ENCODE peak calls at places on chromosomes 5 and 9, in ten cellular contexts. One of them, this sample, is unnamed.

GRCh38 chr5:143664623-143665022 is 147.3 kb upstream of the HMHB1 start:
- DNase-seq in HS-5: no peak
- DNase-seq in HepG2: no peak
- DNase-seq in activated T-cell treated with anti-CD3 and anti-CD28 coated beads, Interleukin-2, amount 50 U/mL, for 24 hours: no peak
- DNase-seq in HT1080: no peak
- DNase-seq in SW480: no peak
- DNase-seq in NCI-H446: no peak
- DNase-seq in Calu3: no peak
- DNase-seq in germinal center: no peak
- DNase-seq in T-cell: no peak
- DNase-seq in this sample: no peak

GRCh38 chr9:16121593-16121992 is 568.8 kb downstream of the CCDC171 start:
- DNase-seq in activated T-cell treated with anti-CD3 and anti-CD28 coated beads, Interleukin-2, amount 50 U/mL, for 24 hours: no peak
- DNase-seq in NCI-H446: no peak
- DNase-seq in germinal center: no peak
- DNase-seq in HepG2: no peak
- DNase-seq in HS-5: no peak
- DNase-seq in Calu3: no peak
- DNase-seq in HT1080: peak
- DNase-seq in T-cell: no peak
- DNase-seq in SW480: no peak
- DNase-seq in this sample: no peak

GRCh38 chr5:1521671-1522600 is 1.8 kb downstream of the LPCAT1 start:
- DNase-seq in HT1080: peak
- DNase-seq in HS-5: peak
- DNase-seq in NCI-H446: no peak
- DNase-seq in germinal center: no peak
- DNase-seq in HepG2: peak
- DNase-seq in Calu3: no peak
- DNase-seq in SW480: peak
- DNase-seq in T-cell: peak
- DNase-seq in activated T-cell treated with anti-CD3 and anti-CD28 coated beads, Interleukin-2, amount 50 U/mL, for 24 hours: peak
- DNase-seq in this sample: peak

GRCh38 chr9:113454914-113455761 is 8.4 kb upstream of the RGS3 start:
- DNase-seq in HS-5: peak
- DNase-seq in SW480: peak
- DNase-seq in Calu3: peak
- DNase-seq in HT1080: peak
- DNase-seq in NCI-H446: no peak
- DNase-seq in HepG2: peak
- DNase-seq in activated T-cell treated with anti-CD3 and anti-CD28 coated beads, Interleukin-2, amount 50 U/mL, for 24 hours: no peak
- DNase-seq in T-cell: no peak
- DNase-seq in germinal center: no peak
- DNase-seq in this sample: peak

GRCh38 chr9:33040792-33041458 is 15.9 kb downstream of the DNAJA1 start:
- DNase-seq in SW480: no peak
- DNase-seq in Calu3: no peak
- DNase-seq in HS-5: no peak
- DNase-seq in NCI-H446: no peak
- DNase-seq in HepG2: no peak
- DNase-seq in activated T-cell treated with anti-CD3 and anti-CD28 coated beads, Interleukin-2, amount 50 U/mL, for 24 hours: no peak
- DNase-seq in HT1080: no peak
- DNase-seq in T-cell: no peak
- DNase-seq in germinal center: no peak
- DNase-seq in this sample: no peak

GRCh38 chr5:180970875-180971274 is 17.8 kb upstream of the BTNL3 start:
- DNase-seq in T-cell: no peak
- DNase-seq in HepG2: no peak
- DNase-seq in HS-5: no peak
- DNase-seq in NCI-H446: no peak
- DNase-seq in HT1080: no peak
- DNase-seq in activated T-cell treated with anti-CD3 and anti-CD28 coated beads, Interleukin-2, amount 50 U/mL, for 24 hours: no peak
- DNase-seq in germinal center: no peak
- DNase-seq in SW480: no peak
- DNase-seq in Calu3: no peak
- DNase-seq in this sample: no peak

GRCh38 chr9:104286792-104287191 is 192.7 kb downstream of the SMC2 start:
- DNase-seq in T-cell: no peak
- DNase-seq in NCI-H446: no peak
- DNase-seq in HS-5: peak
- DNase-seq in HT1080: peak
- DNase-seq in activated T-cell treated with anti-CD3 and anti-CD28 coated beads, Interleukin-2, amount 50 U/mL, for 24 hours: no peak
- DNase-seq in germinal center: no peak
- DNase-seq in SW480: no peak
- DNase-seq in Calu3: no peak
- DNase-seq in HepG2: no peak
- DNase-seq in this sample: no peak

GRCh38 chr9:89743576-89744254 is 138.9 kb downstream of the GADD45G start:
- DNase-seq in HT1080: no peak
- DNase-seq in germinal center: no peak
- DNase-seq in HS-5: no peak
- DNase-seq in HepG2: no peak
- DNase-seq in SW480: peak
- DNase-seq in T-cell: peak
- DNase-seq in Calu3: no peak
- DNase-seq in NCI-H446: no peak
- DNase-seq in activated T-cell treated with anti-CD3 and anti-CD28 coated beads, Interleukin-2, amount 50 U/mL, for 24 hours: no peak
- DNase-seq in this sample: no peak

GRCh38 chr9:111036068-111036789 is 2.0 kb downstream of the LPAR1 start:
- DNase-seq in germinal center: no peak
- DNase-seq in Calu3: peak
- DNase-seq in SW480: no peak
- DNase-seq in NCI-H446: no peak
- DNase-seq in HepG2: no peak
- DNase-seq in HT1080: no peak
- DNase-seq in HS-5: no peak
- DNase-seq in activated T-cell treated with anti-CD3 and anti-CD28 coated beads, Interleukin-2, amount 50 U/mL, for 24 hours: no peak
- DNase-seq in T-cell: no peak
- DNase-seq in this sample: peak

GRCh38 chr9:91315191-91315590 is 46.5 kb downstream of the AUH start:
- DNase-seq in HT1080: no peak
- DNase-seq in activated T-cell treated with anti-CD3 and anti-CD28 coated beads, Interleukin-2, amount 50 U/mL, for 24 hours: no peak
- DNase-seq in T-cell: no peak
- DNase-seq in NCI-H446: no peak
- DNase-seq in SW480: no peak
- DNase-seq in germinal center: no peak
- DNase-seq in Calu3: peak
- DNase-seq in HS-5: no peak
- DNase-seq in HepG2: no peak
- DNase-seq in this sample: no peak